ENCODE peak calls at places on chromosomes 13 and 19, in seven cellular contexts. Z is RPMI7951; O is activated naive CD4-positive, alpha-beta T cell treated with anti-CD3 and anti-CD28 coated beads, Interleukin-2, amount 50 U/mL, for 16 hours; J is epithelial cell of proximal tubule; Q is A549; L is AG09309; S is left lung. E is an unnamed sample.

GRCh38 chr19:49933643-49934042 is 4.3 kb upstream of the NUP62 start:
- DNase-seq in Z (no peak), S (peak; percentile 37), Q (no peak), J (no peak), O (no peak), L (no peak), E (no peak)

GRCh38 chr19:48745208-48745995 is 1.3 kb downstream of the IZUMO1 start:
- DNase-seq in Z (peak; percentile 60), S (peak; percentile 42), J (no peak), O (peak; percentile 45), L (no peak), Q (peak; percentile 86), E (peak; percentile 37)

GRCh38 chr19:41575998-41576397 is at the start of gene CEACAM21:
- DNase-seq in J (no peak), O (peak; percentile 57), L (no peak), S (peak; percentile 88), Q (no peak), Z (peak; percentile 9), E (peak; percentile 31)

GRCh38 chr13:42047561-42048322 is 706 bp upstream of the DGKH start:
- DNase-seq in S (peak; percentile 83), L (no peak), J (no peak), O (peak; percentile 38), Z (peak; percentile 73), Q (peak; percentile 40), E (peak; percentile 6)

GRCh38 chr13:87274209-87274819 is 396.9 kb upstream of the SLITRK5 start:
- DNase-seq in J (peak; percentile 15), Q (no peak), O (no peak), S (no peak), L (no peak), Z (peak; percentile 1), E (no peak)

GRCh38 chr13:59809564-59809963 is 354.2 kb downstream of the DIAPH3 start:
- DNase-seq in O (no peak), Q (no peak), Z (no peak), L (no peak), J (no peak), S (no peak), E (no peak)

GRCh38 chr13:32314271-32314967 is 744 bp downstream of the ZAR1L start:
- DNase-seq in Z (no peak), O (no peak), L (no peak), J (no peak), Q (no peak), S (peak; percentile 90), E (no peak)

GRCh38 chr19:3176715-3177501 is 1.7 kb upstream of the S1PR4 start:
- DNase-seq in O (peak; percentile 67), L (peak; percentile 37), S (peak; percentile 91), J (no peak), Z (peak; percentile 74), Q (peak; percentile 80), E (peak; percentile 77)

GRCh38 chr19:2186071-2186846 is 22.5 kb downstream of the DOT1L start:
- DNase-seq in S (no peak), O (no peak), Z (no peak), L (peak; percentile 98), J (no peak), Q (no peak), E (no peak)

GRCh38 chr13:39888865-39889810 is 233.7 kb downstream of the COG6 start:
- DNase-seq in L (no peak), Z (peak; percentile 4), O (no peak), Q (no peak), S (no peak), J (no peak), E (no peak)

GRCh38 chr19:39138221-39139211 is 12.9 kb downstream of the PAK4 start:
- DNase-seq in O (no peak), Q (no peak), S (peak; percentile 53), J (no peak), Z (no peak), L (no peak), E (no peak)

GRCh38 chr13:108178105-108178504 is 37.2 kb downstream of the LIG4 start:
- DNase-seq in O (no peak), L (no peak), J (no peak), S (no peak), Z (no peak), Q (no peak), E (no peak)

GRCh38 chr19:7743425-7743841 is 3.9 kb downstream of the CD209 start:
- DNase-seq in S (no peak), Q (no peak), O (no peak), Z (no peak), J (no peak), L (no peak), E (no peak)

GRCh38 chr13:98476106-98476505 is 100.8 kb downstream of the STK24 start:
- DNase-seq in S (no peak), Z (no peak), L (no peak), O (peak; percentile 42), Q (no peak), J (no peak), E (peak; percentile 59)

GRCh38 chr19:54552913-54553310 is 20.7 kb upstream of the LILRA2 start:
- DNase-seq in O (no peak), J (no peak), Q (no peak), L (no peak), S (no peak), Z (no peak), E (no peak)

GRCh38 chr19:3984584-3984907 is 717 bp downstream of the EEF2 start:
- DNase-seq in O (no peak), Z (no peak), L (no peak), S (no peak), Q (no peak), J (no peak), E (no peak)

GRCh38 chr13:44267966-44268365 is 105.7 kb upstream of the SERP2 start:
- DNase-seq in J (peak; percentile 55), S (no peak), Z (no peak), O (no peak), Q (no peak), L (peak; percentile 88), E (no peak)

GRCh38 chr19:38324431-38324830 is 4.8 kb downstream of the KCNK6 start:
- DNase-seq in Q (no peak), O (no peak), Z (no peak), L (no peak), J (no peak), S (no peak), E (no peak)

GRCh38 chr19:55613930-55614710 is 8.7 kb downstream of the ZNF865 start:
- DNase-seq in Q (no peak), S (no peak), O (no peak), J (no peak), L (no peak), Z (no peak), E (no peak)